ENCODE peak calls at places on chromosomes 16 and 17, in seven cellular contexts. One of them, this sample, is unnamed.

GRCh38 chr16:54933281-54934150 is 2.9 kb downstream of the IRX5 start:
- DNase-seq in activated naive CD8-positive, alpha-beta T cell treated with anti-CD3 and anti-CD28 coated beads for 36 hours: no peak
- DNase-seq in ovary: no peak
- DNase-seq in HEK293T: no peak
- DNase-seq in WTC11: peak
- DNase-seq in brain microvascular endothelial cell: no peak
- DNase-seq in NCI-H1436: no peak
- DNase-seq in this sample: peak

GRCh38 chr17:13587487-13588338 is 14.0 kb downstream of the HS3ST3A1 start:
- DNase-seq in activated naive CD8-positive, alpha-beta T cell treated with anti-CD3 and anti-CD28 coated beads for 36 hours: no peak
- DNase-seq in ovary: no peak
- DNase-seq in HEK293T: no peak
- DNase-seq in WTC11: no peak
- DNase-seq in brain microvascular endothelial cell: no peak
- DNase-seq in NCI-H1436: no peak
- DNase-seq in this sample: no peak

GRCh38 chr17:17874478-17874877 is 37.7 kb upstream of the SREBF1 start:
- DNase-seq in activated naive CD8-positive, alpha-beta T cell treated with anti-CD3 and anti-CD28 coated beads for 36 hours: no peak
- DNase-seq in ovary: no peak
- DNase-seq in HEK293T: no peak
- DNase-seq in WTC11: no peak
- DNase-seq in brain microvascular endothelial cell: peak
- DNase-seq in NCI-H1436: no peak
- DNase-seq in this sample: no peak

GRCh38 chr16:9004183-9004582 is 40.5 kb upstream of the USP7 start:
- DNase-seq in activated naive CD8-positive, alpha-beta T cell treated with anti-CD3 and anti-CD28 coated beads for 36 hours: no peak
- DNase-seq in ovary: no peak
- DNase-seq in HEK293T: no peak
- DNase-seq in WTC11: no peak
- DNase-seq in brain microvascular endothelial cell: no peak
- DNase-seq in NCI-H1436: no peak
- DNase-seq in this sample: no peak

GRCh38 chr16:46929378-46930332 is 43.8 kb downstream of the DNAJA2 start:
- DNase-seq in activated naive CD8-positive, alpha-beta T cell treated with anti-CD3 and anti-CD28 coated beads for 36 hours: peak
- DNase-seq in ovary: peak
- DNase-seq in HEK293T: peak
- DNase-seq in WTC11: peak
- DNase-seq in brain microvascular endothelial cell: peak
- DNase-seq in NCI-H1436: peak
- DNase-seq in this sample: peak

GRCh38 chr16:90057738-90058173 is 19.4 kb downstream of the PRDM7 start:
- DNase-seq in activated naive CD8-positive, alpha-beta T cell treated with anti-CD3 and anti-CD28 coated beads for 36 hours: no peak
- DNase-seq in ovary: no peak
- DNase-seq in HEK293T: no peak
- DNase-seq in WTC11: no peak
- DNase-seq in brain microvascular endothelial cell: peak
- DNase-seq in NCI-H1436: no peak
- DNase-seq in this sample: no peak

GRCh38 chr16:54282202-54282922 is 4.2 kb downstream of the IRX3 start:
- DNase-seq in activated naive CD8-positive, alpha-beta T cell treated with anti-CD3 and anti-CD28 coated beads for 36 hours: no peak
- DNase-seq in ovary: peak
- DNase-seq in HEK293T: no peak
- DNase-seq in WTC11: peak
- DNase-seq in brain microvascular endothelial cell: no peak
- DNase-seq in NCI-H1436: no peak
- DNase-seq in this sample: peak

GRCh38 chr17:57461082-57461481 is 204.8 kb downstream of the MSI2 start:
- DNase-seq in activated naive CD8-positive, alpha-beta T cell treated with anti-CD3 and anti-CD28 coated beads for 36 hours: peak
- DNase-seq in ovary: no peak
- DNase-seq in HEK293T: no peak
- DNase-seq in WTC11: no peak
- DNase-seq in brain microvascular endothelial cell: no peak
- DNase-seq in NCI-H1436: no peak
- DNase-seq in this sample: no peak

GRCh38 chr17:59427425-59427921 is 96.0 kb downstream of the YPEL2 start:
- DNase-seq in activated naive CD8-positive, alpha-beta T cell treated with anti-CD3 and anti-CD28 coated beads for 36 hours: peak
- DNase-seq in ovary: no peak
- DNase-seq in HEK293T: no peak
- DNase-seq in WTC11: no peak
- DNase-seq in brain microvascular endothelial cell: peak
- DNase-seq in NCI-H1436: no peak
- DNase-seq in this sample: no peak

GRCh38 chr17:10069301-10069700 is 129.1 kb downstream of the GAS7 start:
- DNase-seq in activated naive CD8-positive, alpha-beta T cell treated with anti-CD3 and anti-CD28 coated beads for 36 hours: no peak
- DNase-seq in ovary: peak
- DNase-seq in HEK293T: no peak
- DNase-seq in WTC11: no peak
- DNase-seq in brain microvascular endothelial cell: no peak
- DNase-seq in NCI-H1436: no peak
- DNase-seq in this sample: no peak

GRCh38 chr17:81027591-81028505 is 7.1 kb upstream of the BAIAP2 start:
- DNase-seq in activated naive CD8-positive, alpha-beta T cell treated with anti-CD3 and anti-CD28 coated beads for 36 hours: no peak
- DNase-seq in ovary: no peak
- DNase-seq in HEK293T: no peak
- DNase-seq in WTC11: no peak
- DNase-seq in brain microvascular endothelial cell: no peak
- DNase-seq in NCI-H1436: no peak
- DNase-seq in this sample: no peak

GRCh38 chr16:23406546-23407240 is 46.3 kb downstream of the COG7 start:
- DNase-seq in activated naive CD8-positive, alpha-beta T cell treated with anti-CD3 and anti-CD28 coated beads for 36 hours: no peak
- DNase-seq in ovary: no peak
- DNase-seq in HEK293T: no peak
- DNase-seq in WTC11: no peak
- DNase-seq in brain microvascular endothelial cell: no peak
- DNase-seq in NCI-H1436: no peak
- DNase-seq in this sample: no peak

GRCh38 chr17:42833771-42834422 is 700 bp downstream of the PSME3 start:
- DNase-seq in activated naive CD8-positive, alpha-beta T cell treated with anti-CD3 and anti-CD28 coated beads for 36 hours: peak
- DNase-seq in ovary: no peak
- DNase-seq in HEK293T: no peak
- DNase-seq in WTC11: no peak
- DNase-seq in brain microvascular endothelial cell: no peak
- DNase-seq in NCI-H1436: peak
- DNase-seq in this sample: no peak

GRCh38 chr16:86240716-86241363 is 269.5 kb upstream of the FOXF1 start:
- DNase-seq in activated naive CD8-positive, alpha-beta T cell treated with anti-CD3 and anti-CD28 coated beads for 36 hours: no peak
- DNase-seq in ovary: no peak
- DNase-seq in HEK293T: no peak
- DNase-seq in WTC11: no peak
- DNase-seq in brain microvascular endothelial cell: no peak
- DNase-seq in NCI-H1436: no peak
- DNase-seq in this sample: no peak

GRCh38 chr17:70865993-70866804 is 696.9 kb downstream of the KCNJ2 start:
- DNase-seq in activated naive CD8-positive, alpha-beta T cell treated with anti-CD3 and anti-CD28 coated beads for 36 hours: no peak
- DNase-seq in ovary: no peak
- DNase-seq in HEK293T: no peak
- DNase-seq in WTC11: no peak
- DNase-seq in brain microvascular endothelial cell: no peak
- DNase-seq in NCI-H1436: no peak
- DNase-seq in this sample: no peak

GRCh38 chr16:85921026-85921425 is 22.1 kb downstream of the IRF8 start:
- DNase-seq in activated naive CD8-positive, alpha-beta T cell treated with anti-CD3 and anti-CD28 coated beads for 36 hours: no peak
- DNase-seq in ovary: no peak
- DNase-seq in HEK293T: no peak
- DNase-seq in WTC11: no peak
- DNase-seq in brain microvascular endothelial cell: no peak
- DNase-seq in NCI-H1436: no peak
- DNase-seq in this sample: no peak

This sample was measured in neural crest cell.